ENCODE peak calls at places on chromosomes 11 and 22, in eight cellular contexts. C, W, B, A, Y, Q, P and I are unnamed samples. For H3K4me1, the result is how much of the 10 kb centered on the place peaks cover.

GRCh38 chr11:90286640-90287039 is 63.8 kb upstream of the CHORDC1 start:
- DNase-seq in C (no peak), W (no peak), B (no peak), A (no peak), Y (no peak), Q (no peak), P (no peak), I (no peak)

GRCh38 chr22:40388231-40388630 is 17.8 kb downstream of the SGSM3 start:
- DNase-seq in C (no peak), W (no peak), B (no peak), A (no peak), Y (no peak), Q (no peak), P (no peak), I (no peak)

GRCh38 chr22:44147821-44148574 is 32.7 kb upstream of the PARVG start:
- DNase-seq in C (no peak), W (no peak), B (no peak), A (no peak), Y (no peak), Q (no peak), P (no peak), I (no peak)

GRCh38 chr11:66881927-66882452 is 25.1 kb downstream of the LRFN4 start:
- DNase-seq in C (no peak), W (no peak), B (no peak), A (no peak), Y (no peak), Q (no peak), P (no peak), I (peak)

GRCh38 chr11:8826901-8827560 is 84.0 kb upstream of the AKIP1 start:
- DNase-seq in C (no peak), W (no peak), B (no peak), A (no peak), Y (no peak), Q (no peak), P (no peak), I (no peak)

GRCh38 chr11:34160049-34160721 is 54.8 kb downstream of the NAT10 start:
- DNase-seq in C (no peak), W (peak), B (no peak), A (no peak), Y (no peak), Q (peak), P (no peak), I (no peak)

GRCh38 chr11:35138949-35139881 is at the start of gene CD44:
- DNase-seq in C (peak), W (peak), B (peak), A (peak), Y (peak), Q (peak), P (peak), I (peak)

GRCh38 chr11:27193434-27194225 is 153.0 kb downstream of the BBOX1 start:
- DNase-seq in C (no peak), W (no peak), B (no peak), A (no peak), Y (no peak), Q (no peak), P (peak), I (no peak)

GRCh38 chr11:14619580-14619979 is 24.0 kb upstream of the PDE3B start:
- DNase-seq in C (no peak), W (no peak), B (no peak), A (no peak), Y (no peak), Q (no peak), P (no peak), I (no peak)

GRCh38 chr11:23123766-23124165 is 263.5 kb upstream of the CCDC179 start:
- DNase-seq in C (no peak), W (no peak), B (no peak), A (no peak), Y (no peak), Q (no peak), P (no peak), I (no peak)

GRCh38 chr11:65500262-65501004 is 1.6 kb downstream of the MALAT1 start:
- DNase-seq in C (no peak), W (no peak), B (no peak), A (no peak), Y (no peak), Q (no peak), P (no peak), I (peak)

GRCh38 chr11:131760191-131760951 is 390.0 kb downstream of the NTM start:
- DNase-seq in C (no peak), W (no peak), B (no peak), A (no peak), Y (no peak), Q (no peak), P (peak), I (no peak)

GRCh38 chr11:121341609-121342008 is 49.0 kb downstream of the SC5D start:
- DNase-seq in C (no peak), W (no peak), B (no peak), A (no peak), Y (no peak), Q (no peak), P (no peak), I (no peak)

GRCh38 chr11:105588001-105588400 is 21.9 kb upstream of the GRIA4 start:
- DNase-seq in C (no peak), W (no peak), B (no peak), A (no peak), Y (no peak), Q (no peak), P (no peak), I (no peak)

GRCh38 chr11:391117-392017 is 2.6 kb upstream of the PKP3 start:
- DNase-seq in C (no peak), W (no peak), B (peak), A (no peak), Y (no peak), Q (no peak), P (no peak), I (no peak)

GRCh38 chr11:78338138-78338537 is 79.5 kb downstream of the GAB2 start:
- DNase-seq in C (no peak), W (no peak), B (no peak), A (no peak), Y (no peak), Q (no peak), P (no peak), I (no peak)

GRCh38 chr11:120578591-120579154 is 67.1 kb downstream of the GRIK4 start:
- DNase-seq in C (no peak), W (no peak), B (no peak), A (no peak), Y (no peak), Q (no peak), P (no peak), I (no peak)

GRCh38 chr11:129283141-129283540 is 91.0 kb upstream of the ARHGAP32 start:
- DNase-seq in C (no peak), W (no peak), B (no peak), A (peak), Y (peak), Q (no peak), P (no peak), I (peak)

GRCh38 chr22:41517172-41518047 is 26.9 kb downstream of the POLR3H start:
- DNase-seq in C (peak), W (peak), B (peak), A (no peak), Y (peak), Q (peak), P (peak), I (peak)

GRCh38 chr11:10858505-10859360 is 880 bp upstream of the ZBED5 start:
- DNase-seq in C (peak), W (peak), B (peak), A (no peak), Y (peak), Q (peak), P (peak), I (peak)

GRCh38 chr11:68689737-68690625 is 5.6 kb downstream of the GAL start:
- DNase-seq in C (no peak), W (no peak), B (no peak), A (no peak), Y (no peak), Q (no peak), P (no peak), I (no peak)

GRCh38 chr11:8739309-8739793 is 56.8 kb downstream of the RPL27A start:
- DNase-seq in C (no peak), W (no peak), B (peak), A (no peak), Y (no peak), Q (no peak), P (no peak), I (no peak)

GRCh38 chr11:351411-351810 is 17.9 kb upstream of the B4GALNT4 start:
- DNase-seq in C (no peak), W (no peak), B (no peak), A (no peak), Y (no peak), Q (no peak), P (no peak), I (peak)

GRCh38 chr11:63558459-63559157 is 4.6 kb downstream of the PLAAT2 start:
- DNase-seq in C (no peak), W (no peak), B (no peak), A (no peak), Y (no peak), Q (no peak), P (no peak), I (no peak)

GRCh38 chr11:27012254-27012921 is 18.5 kb downstream of the FIBIN start:
- DNase-seq in C (no peak), W (peak), B (no peak), A (no peak), Y (no peak), Q (peak), P (no peak), I (no peak)

GRCh38 chr11:100354736-100355135 is 332.4 kb upstream of the ARHGAP42 start:
- DNase-seq in C (no peak), W (no peak), B (no peak), A (no peak), Y (no peak), Q (no peak), P (no peak), I (no peak)

GRCh38 chr11:60170566-60170965 is 12.3 kb downstream of the MS4A6A start:
- DNase-seq in C (no peak), W (no peak), B (no peak), A (no peak), Y (no peak), Q (no peak), P (no peak), I (no peak)

GRCh38 chr11:2783536-2784082 is 83.8 kb upstream of the KCNQ1OT1 start:
- DNase-seq in C (no peak), W (no peak), B (no peak), A (no peak), Y (no peak), Q (no peak), P (no peak), I (no peak)

GRCh38 chr11:64675417-64676252 is 47.4 kb downstream of the NRXN2 start:
- DNase-seq in C (peak), W (peak), B (peak), A (no peak), Y (no peak), Q (peak), P (no peak), I (no peak)

GRCh38 chr11:124207102-124207792 is 24.1 kb downstream of the OR10D3 start:
- DNase-seq in C (no peak), W (no peak), B (no peak), A (no peak), Y (no peak), Q (no peak), P (no peak), I (no peak)

GRCh38 chr11:115623021-115623451 is 118.8 kb upstream of the CADM1 start:
- DNase-seq in C (peak), W (no peak), B (peak), A (no peak), Y (peak), Q (no peak), P (no peak), I (peak)

GRCh38 chr22:20530368-20531153 is 23.2 kb downstream of the MED15 start:
- DNase-seq in C (no peak), W (no peak), B (peak), A (peak), Y (no peak), Q (no peak), P (no peak), I (no peak)

GRCh38 chr11:37230865-37231264 is 632.8 kb upstream of the RAG2 start:
- DNase-seq in C (no peak), W (no peak), B (no peak), A (no peak), Y (no peak), Q (no peak), P (no peak), I (no peak)

GRCh38 chr11:57072640-57073039 is 83.9 kb downstream of the OR5AK2 start:
- DNase-seq in C (no peak), W (no peak), B (no peak), A (peak), Y (no peak), Q (no peak), P (no peak), I (no peak)

DNA sequence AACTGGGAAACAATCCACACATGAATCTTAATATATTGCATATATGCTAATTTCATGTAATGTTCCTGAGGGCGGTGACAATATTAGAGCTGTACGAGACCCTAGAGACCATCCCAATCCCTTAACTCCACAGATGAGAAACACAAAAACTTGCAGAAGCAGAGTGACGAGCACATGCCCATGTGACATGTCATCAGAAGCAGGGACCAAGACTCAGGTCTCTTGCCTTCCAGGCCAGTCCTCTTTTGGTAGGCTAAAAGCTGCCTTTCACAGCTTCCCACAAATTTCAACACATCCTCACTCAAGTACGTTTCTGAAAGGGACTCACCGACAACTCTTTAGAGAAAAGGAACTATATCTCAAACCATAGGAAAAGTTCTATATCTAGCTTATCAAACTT is 11.7 kb downstream of the MAPK1 start:
- DNase-seq in C (no peak), W (no peak), B (no peak), A (no peak), Y (no peak), Q (no peak), P (no peak), I (no peak)
- H3K4me1 ChIP-seq in C (half or more), W (under half), B (under half), A (under half), Y (half or more), Q (under half), P (half or more), I (under half)

GRCh38 chr11:33060271-33060670 is 20.9 kb downstream of the TCP11L1 start:
- DNase-seq in C (no peak), W (no peak), B (no peak), A (no peak), Y (no peak), Q (no peak), P (peak), I (no peak)

GRCh38 chr11:33063326-33063775 is 24.0 kb downstream of the TCP11L1 start:
- DNase-seq in C (no peak), W (no peak), B (no peak), A (no peak), Y (no peak), Q (no peak), P (no peak), I (no peak)

GRCh38 chr11:33055361-33055760 is 16.0 kb downstream of the TCP11L1 start:
- DNase-seq in C (no peak), W (no peak), B (no peak), A (no peak), Y (no peak), Q (peak), P (no peak), I (no peak)

GRCh38 chr11:33062137-33062536 is 22.8 kb downstream of the TCP11L1 start:
- DNase-seq in C (no peak), W (no peak), B (no peak), A (no peak), Y (no peak), Q (peak), P (no peak), I (no peak)

DNA sequence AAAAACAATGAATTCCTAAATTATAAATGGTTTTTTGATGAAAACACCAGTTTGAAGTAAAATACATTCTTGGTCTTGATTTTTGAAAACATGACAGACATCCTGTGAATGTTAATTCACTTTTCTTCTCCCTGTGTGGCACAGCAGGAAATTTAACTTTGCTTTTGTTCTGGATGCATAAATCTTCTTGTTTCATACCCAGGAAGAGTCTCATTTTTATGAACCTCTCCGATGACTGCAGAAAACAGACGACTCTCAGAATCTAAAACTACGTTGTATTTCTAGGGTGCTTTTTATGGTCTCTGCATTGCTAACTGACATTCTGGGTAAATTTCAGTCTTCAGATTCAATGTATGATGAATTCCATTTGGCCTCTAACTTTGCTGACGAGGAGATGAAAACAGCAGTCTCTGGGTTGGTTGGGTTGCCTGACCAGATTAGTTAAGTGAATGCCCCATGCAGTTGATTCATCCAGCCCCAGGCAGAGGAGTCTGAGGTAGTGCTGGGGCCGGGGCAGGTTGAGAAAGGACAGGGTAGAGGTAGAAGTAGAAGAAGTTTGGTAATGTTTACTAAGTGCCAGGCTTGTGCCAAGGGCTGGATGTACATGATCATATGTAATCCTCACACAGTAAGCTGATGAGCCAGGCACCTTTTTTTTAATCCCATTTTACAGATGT is 20.1 kb downstream of the TCP11L1 start:
- DNase-seq in C (no peak), W (no peak), B (no peak), A (no peak), Y (no peak), Q (no peak), P (no peak), I (no peak)
- TF ChIP-seq CTCF in C (no peak), W (no peak), B (no peak), A (no peak), Y (no peak), Q (no peak), P (no peak), I (no peak)

DNA sequence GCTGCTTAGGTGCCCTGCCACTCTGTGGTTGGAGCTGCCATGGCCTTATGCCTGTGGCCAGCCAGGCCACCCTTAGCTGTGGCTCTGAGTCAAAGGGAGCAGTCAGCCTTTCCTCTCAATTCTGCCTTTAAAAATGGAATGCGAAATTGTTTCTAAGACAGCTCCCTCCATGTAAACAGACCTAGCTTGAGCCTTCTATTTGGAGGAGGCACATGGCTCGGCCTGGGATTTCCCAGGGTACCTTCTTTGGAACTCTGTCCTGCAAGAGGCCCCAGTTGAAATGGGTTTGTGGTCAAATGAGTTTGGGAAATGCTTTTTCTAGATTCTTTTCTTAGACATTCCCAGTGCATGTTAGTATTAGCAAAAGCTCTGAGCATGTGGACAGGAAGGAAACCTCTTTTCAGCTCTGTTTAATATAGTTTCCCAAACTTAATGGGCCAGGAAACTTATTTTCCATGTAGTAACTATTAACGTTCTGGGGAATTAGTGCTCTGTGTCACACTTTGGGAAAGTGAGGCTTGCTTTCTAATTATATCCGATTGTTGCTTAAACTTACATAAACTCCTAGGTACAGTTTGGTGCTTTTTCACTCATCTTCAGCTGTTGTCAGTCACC is 7.8 kb downstream of the PHOX2A start:
- DNase-seq in C (no peak), W (no peak), B (no peak), A (no peak), Y (no peak), Q (no peak), P (no peak), I (no peak)
- H3K4me1 ChIP-seq in C (under half), W (under half), B (under half), A (under half), Y (under half), Q (under half), P (half or more), I (under half)

GRCh38 chr22:25702046-25702445 is 39.9 kb upstream of the MYO18B start:
- DNase-seq in C (no peak), W (no peak), B (no peak), A (no peak), Y (no peak), Q (peak), P (no peak), I (no peak)
- TF ChIP-seq CTCF in C (peak), W (peak), B (peak), A (peak), Y (no peak), Q (peak), P (peak), I (no peak)

GRCh38 chr11:126457817-126458216 is 102.3 kb downstream of the ST3GAL4 start:
- DNase-seq in C (no peak), W (no peak), B (no peak), A (no peak), Y (no peak), Q (peak), P (no peak), I (no peak)

GRCh38 chr11:126459691-126460404 is 104.4 kb downstream of the ST3GAL4 start:
- DNase-seq in C (no peak), W (no peak), B (no peak), A (no peak), Y (no peak), Q (no peak), P (no peak), I (no peak)

GRCh38 chr11:126460417-126461095 is 105.1 kb downstream of the ST3GAL4 start:
- DNase-seq in C (no peak), W (no peak), B (no peak), A (no peak), Y (no peak), Q (no peak), P (no peak), I (peak)

GRCh38 chr11:126456089-126456488 is 100.6 kb downstream of the ST3GAL4 start:
- DNase-seq in C (no peak), W (no peak), B (no peak), A (no peak), Y (no peak), Q (no peak), P (no peak), I (no peak)

DNA sequence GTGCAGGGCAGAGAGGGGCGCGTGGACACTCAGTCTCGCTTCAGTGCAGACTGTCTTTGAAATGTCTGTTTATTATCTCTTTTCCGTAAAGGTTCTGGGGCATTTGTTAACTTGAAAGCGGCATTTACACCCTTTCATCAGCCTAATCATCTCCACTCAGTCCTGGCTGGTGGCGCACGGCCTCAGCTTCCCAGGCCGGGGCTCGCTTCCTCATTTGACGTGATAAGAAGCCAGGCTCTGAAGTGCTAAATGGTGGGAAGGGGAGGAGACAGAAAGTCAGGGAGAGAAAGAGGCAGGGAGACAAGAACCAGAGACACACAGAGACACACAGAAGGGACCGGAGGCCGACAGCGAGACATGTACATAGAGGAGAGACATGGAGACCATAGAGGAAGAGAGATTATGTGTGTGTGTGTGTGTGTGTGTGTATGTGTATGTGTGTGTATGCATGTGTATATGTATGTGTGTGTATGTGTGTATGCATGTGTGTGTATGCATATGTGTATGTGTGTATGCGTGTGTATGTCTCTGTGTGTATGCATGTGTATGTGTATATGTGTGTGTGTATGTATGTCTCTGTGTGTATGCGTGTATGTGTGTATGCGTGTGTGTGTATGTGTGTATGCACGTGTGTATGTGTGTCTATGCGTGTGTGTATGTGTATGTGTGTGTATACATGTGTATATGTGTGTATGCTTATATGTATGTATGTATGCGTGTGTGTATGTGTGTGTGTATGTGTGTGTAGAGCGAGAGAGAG is 101.5 kb downstream of the ST3GAL4 start:
- DNase-seq in C (no peak), W (no peak), B (no peak), A (no peak), Y (no peak), Q (peak), P (no peak), I (no peak)
- H3K4me1 ChIP-seq in C (under half), W (under half), B (under half), A (under half), Y (under half), Q (half or more), P (under half), I (under half)